ENCODE peak calls at places on chromosomes 3 and 15, in four cellular contexts. I is MM.1S, A is brain microvascular endothelial cell, Y is body of pancreas. Z is an unnamed sample.
A peak's percentile ranks its signal among the peaks of the same experiment; 100 is the strongest.

GRCh38 chr15:65621638-65622037 is at the start of gene SLC24A1:
- DNase-seq in I (no peak), A (no peak), Y (no peak), Z (no peak)

GRCh38 chr3:159807137-159808028 is 181.3 kb upstream of the IL12A start:
- DNase-seq in I (no peak), A (no peak), Y (no peak), Z (no peak)

GRCh38 chr15:43942157-43942556 is 115.4 kb downstream of the WDR76 start:
- DNase-seq in I (peak; percentile 43), A (no peak), Y (no peak), Z (no peak)

GRCh38 chr3:152198655-152199054 is 70.1 kb upstream of the MBNL1 start:
- DNase-seq in I (peak; percentile 40), A (no peak), Y (no peak), Z (no peak)

GRCh38 chr3:46882377-46883015 is 5.0 kb downstream of the PTH1R start:
- DNase-seq in I (no peak), A (no peak), Y (peak; percentile 16), Z (no peak)

GRCh38 chr15:31598620-31599019 is 272.0 kb downstream of the KLF13 start:
- DNase-seq in I (no peak), A (no peak), Y (no peak), Z (no peak)

GRCh38 chr3:127396473-127396872 is 108.6 kb upstream of the PRR20G start:
- DNase-seq in I (no peak), A (no peak), Y (no peak), Z (no peak)

GRCh38 chr3:133269393-133269792 is 130.5 kb upstream of the BFSP2 start:
- DNase-seq in I (no peak), A (no peak), Y (no peak), Z (no peak)

GRCh38 chr3:94082412-94082937 is 19.6 kb downstream of the NSUN3 start:
- DNase-seq in I (no peak), A (no peak), Y (no peak), Z (no peak)

GRCh38 chr15:76169013-76169412 is 109.2 kb downstream of the TMEM266 start:
- DNase-seq in I (no peak), A (peak; percentile 40), Y (no peak), Z (no peak)

GRCh38 chr3:181722156-181722555 is 10.4 kb downstream of the SOX2 start:
- DNase-seq in I (no peak), A (no peak), Y (no peak), Z (no peak)

GRCh38 chr15:69451951-69452701 is 492 bp upstream of the RPLP1 start:
- DNase-seq in I (peak; percentile 54), A (peak; percentile 22), Y (no peak), Z (no peak)

GRCh38 chr3:110397115-110397514 is 674.5 kb upstream of the NECTIN3 start:
- DNase-seq in I (no peak), A (no peak), Y (no peak), Z (no peak)

GRCh38 chr3:78430741-78431140 is 1337.1 kb downstream of the ROBO1 start:
- DNase-seq in I (no peak), A (no peak), Y (no peak), Z (no peak)

GRCh38 chr3:126495786-126496185 is 20.1 kb upstream of the ZXDC start:
- DNase-seq in I (no peak), A (no peak), Y (no peak), Z (no peak)

GRCh38 chr15:63503739-63504246 is 600 bp upstream of the USP3 start:
- DNase-seq in I (peak; percentile 67), A (peak; percentile 86), Y (peak; percentile 77), Z (peak; percentile 71)

GRCh38 chr3:16480861-16481569 is 32.5 kb downstream of the RFTN1 start:
- DNase-seq in I (peak; percentile 15), A (peak; percentile 63), Y (no peak), Z (no peak)

GRCh38 chr3:195302436-195302835 is 31.5 kb upstream of the XXYLT1 start:
- DNase-seq in I (no peak), A (no peak), Y (no peak), Z (no peak)

GRCh38 chr15:33789141-33789540 is 179.2 kb upstream of the CHRM5 start:
- DNase-seq in I (no peak), A (peak; percentile 28), Y (no peak), Z (no peak)

GRCh38 chr3:168051579-168052183 is 44.0 kb downstream of the GOLIM4 start:
- DNase-seq in I (no peak), A (no peak), Y (no peak), Z (no peak)

GRCh38 chr15:61159901-61160300 is 69.2 kb downstream of the RORA start:
- DNase-seq in I (no peak), A (no peak), Y (no peak), Z (no peak)

GRCh38 chr3:11662392-11662990 is 18.8 kb upstream of the VGLL4 start:
- DNase-seq in I (no peak), A (no peak), Y (no peak), Z (no peak)
- TF ChIP-seq CTCF in I (peak; percentile 9), A (peak; percentile 69), Y (peak; percentile 30), Z (peak; percentile 60)

DNA sequence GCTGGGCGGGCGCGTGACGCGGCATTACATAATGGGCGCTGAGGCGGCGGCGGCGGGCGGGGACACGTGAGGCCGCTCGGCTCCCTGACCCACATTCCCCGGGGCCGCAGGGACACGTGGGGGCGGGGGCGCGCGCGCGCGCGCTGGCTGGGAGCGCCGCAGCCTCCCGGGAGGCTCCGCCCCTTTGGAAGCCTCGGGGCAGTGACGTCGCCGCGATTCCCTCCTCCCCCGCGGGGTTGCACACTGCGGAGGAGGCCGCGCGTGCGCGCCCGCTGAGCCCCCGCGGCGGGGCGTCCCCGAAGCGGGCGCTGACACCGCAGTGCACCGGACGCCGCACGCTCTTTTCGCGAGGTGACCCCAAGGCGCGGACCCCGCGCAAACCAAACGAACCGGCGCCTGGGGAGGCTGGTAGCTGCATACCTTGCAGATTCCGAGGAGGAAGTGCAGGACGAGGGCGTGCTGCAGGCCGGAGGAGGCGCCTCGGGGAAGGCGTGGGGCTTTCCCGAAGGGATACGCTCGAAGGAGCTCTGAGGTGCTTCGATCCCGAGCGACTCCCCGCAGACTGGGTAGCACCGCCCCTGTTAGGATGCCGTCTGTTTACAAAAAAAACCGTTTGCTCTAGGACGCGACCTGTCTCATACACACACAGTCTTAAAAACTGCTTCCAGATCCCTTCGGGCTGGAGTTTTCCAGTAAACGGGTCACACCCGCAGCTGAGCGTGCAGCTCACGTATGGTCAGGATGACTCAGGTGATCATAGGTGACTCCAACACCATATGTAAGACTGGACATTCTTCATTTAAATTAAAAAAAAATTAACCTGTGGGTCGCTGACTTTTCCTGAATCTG is 1.0 kb downstream of the NR1D2 start:
- DNase-seq in I (peak; percentile 97), A (peak; percentile 93), Y (peak; percentile 99), Z (no peak)
- H3K4me3 ChIP-seq in I (peak overlapping the region; percentile 94), A (peak overlapping the region; percentile 79), Y (peak overlapping the region; percentile 23), Z (peak overlapping the region; percentile 82)

GRCh38 chr15:84871428-84871985 is 13.0 kb upstream of the SLC28A1 start:
- DNase-seq in I (no peak), A (no peak), Y (peak; percentile 52), Z (no peak)
- TF ChIP-seq CTCF in I (no peak), A (no peak), Y (peak; percentile 50), Z (peak; percentile 18)

DNA sequence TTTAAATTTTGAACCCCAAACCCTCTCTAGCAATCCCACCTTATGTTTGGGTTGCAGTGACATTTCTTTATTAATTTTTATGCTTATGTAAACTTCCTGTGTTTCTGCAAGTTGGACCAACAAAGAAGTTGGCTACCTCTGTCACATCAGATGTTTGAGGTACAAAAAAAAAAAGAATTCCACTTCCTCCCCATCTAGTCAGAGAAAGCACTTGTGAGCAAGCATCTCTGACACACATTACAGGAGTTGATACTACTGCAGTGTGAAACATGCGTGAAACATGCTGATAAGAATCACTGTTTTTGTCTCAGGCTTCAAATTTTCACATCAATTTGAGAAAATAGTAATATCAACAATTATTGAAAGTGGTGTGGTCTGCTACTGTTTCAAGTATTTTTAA is 1.3 kb downstream of the SCAANT1 start:
- DNase-seq in I (peak; percentile 43), A (no peak), Y (no peak), Z (no peak)
- H3K4me3 ChIP-seq in I (peak overlapping the region; percentile 71), A (peak overlapping the region; percentile 73), Y (no peak overlapping the region), Z (peak overlapping the region; percentile 73)

DNA sequence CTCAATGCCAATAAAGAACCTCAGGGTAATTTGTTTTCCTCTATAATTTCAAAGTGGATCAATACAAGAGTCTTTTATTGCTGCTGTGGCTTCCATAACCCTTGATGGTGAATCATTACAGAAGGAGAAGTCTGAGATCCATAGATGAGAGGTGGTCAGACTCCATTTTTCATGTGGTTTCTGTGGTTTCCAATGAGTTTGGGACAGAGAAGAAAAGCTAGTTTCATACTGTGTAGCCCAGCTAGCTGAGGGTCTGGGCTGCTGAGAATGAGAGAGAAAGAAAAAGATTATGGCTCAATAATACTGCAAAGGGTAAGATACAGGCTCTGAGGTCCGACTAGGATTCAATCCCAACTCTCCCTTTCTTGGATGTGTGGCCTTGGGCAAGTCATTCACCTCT is 180.6 kb upstream of the LRRN1 start:
- DNase-seq in I (peak; percentile 53), A (no peak), Y (no peak), Z (no peak)
- TF ChIP-seq CTCF in I (no peak), A (no peak), Y (no peak), Z (no peak)

GRCh38 chr3:194251007-194251406 is 100.1 kb downstream of the CPN2 start:
- DNase-seq in I (no peak), A (no peak), Y (no peak), Z (no peak)

GRCh38 chr3:194251461-194251860 is 99.7 kb downstream of the CPN2 start:
- DNase-seq in I (no peak), A (no peak), Y (no peak), Z (no peak)

GRCh38 chr3:194251891-194252560 is 99.1 kb downstream of the CPN2 start:
- DNase-seq in I (no peak), A (no peak), Y (no peak), Z (no peak)

GRCh38 chr3:194249323-194250103 is 101.6 kb downstream of the CPN2 start:
- DNase-seq in I (no peak), A (no peak), Y (no peak), Z (no peak)

DNA sequence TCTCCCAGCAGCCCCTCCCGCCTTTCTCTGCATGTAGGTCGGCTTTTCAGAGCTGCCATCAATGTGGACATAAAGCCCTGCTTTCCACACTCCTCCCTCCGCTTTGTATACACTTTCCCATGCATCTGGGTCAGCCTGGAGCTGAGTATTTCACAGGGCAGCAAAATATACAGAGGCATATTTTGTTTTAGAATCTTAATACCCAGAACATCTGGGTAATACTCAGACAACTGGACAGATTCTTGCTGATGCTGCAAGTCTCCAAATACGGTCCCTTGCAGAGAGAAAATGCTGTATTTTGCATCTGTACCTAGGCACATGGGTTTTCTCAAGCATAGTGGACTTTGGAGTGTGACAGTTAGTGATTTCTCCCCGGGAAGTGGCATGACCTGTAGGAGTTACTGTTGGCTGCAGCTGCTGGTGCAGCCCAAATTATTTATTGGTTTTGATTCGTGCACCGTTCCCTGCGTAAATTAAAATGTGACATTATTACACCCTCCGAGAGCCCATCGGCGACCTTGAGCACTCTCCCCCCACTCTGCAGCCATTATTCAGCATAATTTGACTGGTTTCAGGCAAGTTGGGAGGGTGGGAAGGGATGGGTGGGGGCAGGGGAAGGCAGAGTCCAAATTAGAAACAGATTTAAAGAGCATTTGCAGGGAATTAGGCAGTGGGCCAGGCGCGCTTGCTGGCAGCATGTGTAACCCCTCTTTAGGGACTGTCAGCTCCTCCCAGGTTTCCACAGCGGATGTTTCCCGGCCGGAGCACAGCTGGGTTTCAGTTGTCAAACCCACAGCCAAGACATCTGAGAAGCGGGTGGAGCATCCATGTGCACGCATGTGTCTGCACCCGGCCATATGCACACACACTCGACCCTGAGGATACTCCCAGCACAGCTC is 100.8 kb downstream of the CPN2 start:
- DNase-seq in I (no peak), A (no peak), Y (peak; percentile 35), Z (no peak)
- H3K4me3 ChIP-seq in I (no peak overlapping the region), A (no peak overlapping the region), Y (no peak overlapping the region), Z (no peak overlapping the region)

GRCh38 chr15:27574541-27575054 is 524.5 kb downstream of the OCA2 start:
- DNase-seq in I (no peak), A (no peak), Y (peak; percentile 83), Z (no peak)
- TF ChIP-seq CTCF in I (no peak), A (no peak), Y (no peak), Z (no peak)